ENCODE peak calls at places on chromosomes 13 and 19, in five cellular contexts. Q is sciatic nerve; T is fibroblast of mammary gland; U is effector CD8-positive, alpha-beta T cell; V is stimulated activated naive CD4-positive, alpha-beta T cell. K is an unnamed sample.

GRCh38 chr13:110347535-110348308 is 40.6 kb downstream of the COL4A2 start:
- DNase-seq in Q (no peak), T (peak; percentile 80), U (no peak), V (no peak), K (peak; percentile 46)

GRCh38 chr19:32330149-32330548 is 15.3 kb upstream of the ZNF507 start:
- DNase-seq in Q (no peak), T (no peak), U (no peak), V (no peak), K (no peak)

GRCh38 chr13:28239374-28239773 is 101.0 kb downstream of the PAN3 start:
- DNase-seq in Q (no peak), T (peak; percentile 85), U (no peak), V (no peak), K (no peak)

GRCh38 chr13:98565726-98566577 is 11.0 kb downstream of the STK24 start:
- DNase-seq in Q (no peak), T (no peak), U (no peak), V (no peak), K (peak; percentile 53)

GRCh38 chr13:37666036-37666435 is 67.5 kb upstream of the POSTN start:
- DNase-seq in Q (no peak), T (no peak), U (no peak), V (no peak), K (no peak)

GRCh38 chr13:46160065-46160464 is 21.9 kb downstream of the LCP1 start:
- DNase-seq in Q (no peak), T (no peak), U (no peak), V (no peak), K (no peak)

GRCh38 chr19:40751065-40751923 is at the start of gene SNRPA:
- DNase-seq in Q (peak; percentile 97), T (peak; percentile 97), U (peak; percentile 91), V (peak; percentile 99), K (peak; percentile 96)

GRCh38 chr13:111846396-111847174 is 220.4 kb upstream of the SOX1 start:
- DNase-seq in Q (no peak), T (no peak), U (no peak), V (no peak), K (no peak)

GRCh38 chr19:18435185-18435841 is 2.6 kb downstream of the ISYNA1 start:
- DNase-seq in Q (no peak), T (no peak), U (no peak), V (no peak), K (no peak)

GRCh38 chr13:73536865-73537264 is 478.1 kb downstream of the KLF5 start:
- DNase-seq in Q (no peak), T (no peak), U (no peak), V (no peak), K (no peak)

GRCh38 chr19:57815247-57816075 is 748 bp upstream of the ZNF552 start:
- DNase-seq in Q (no peak), T (no peak), U (no peak), V (no peak), K (no peak)

GRCh38 chr13:39132286-39132685 is 94.0 kb downstream of the NHLRC3 start:
- DNase-seq in Q (no peak), T (peak; percentile 17), U (no peak), V (no peak), K (no peak)

K was measured in left ventricle myocardium inferior.